ENCODE peak calls at places on chromosome 22, in nine cellular contexts. E, N, I, L, J, M, Z, B and U are unnamed samples.

GRCh38 chr22:20904008-20904979 is 12.9 kb upstream of the CRKL start:
- DNase-seq in E (no peak), N (peak), I (peak), L (no peak), J (peak), M (peak), Z (no peak), B (no peak), U (peak)

GRCh38 chr22:42912049-42912448 is 55.0 kb upstream of the ARFGAP3 start:
- DNase-seq in E (no peak), N (no peak), I (no peak), L (no peak), J (no peak), M (no peak), Z (no peak), B (no peak), U (no peak)

GRCh38 chr22:42313804-42314581 is 43.5 kb upstream of the TCF20 start:
- DNase-seq in E (peak), N (peak), I (peak), L (no peak), J (peak), M (peak), Z (no peak), B (no peak), U (peak)

GRCh38 chr22:19665784-19666662 is 48.3 kb upstream of the SEPTIN5 start:
- DNase-seq in E (no peak), N (no peak), I (no peak), L (no peak), J (no peak), M (no peak), Z (no peak), B (no peak), U (no peak)

GRCh38 chr22:46389081-46389480 is 53.6 kb downstream of the TRMU start:
- DNase-seq in E (no peak), N (no peak), I (no peak), L (no peak), J (no peak), M (no peak), Z (no peak), B (no peak), U (no peak)

GRCh38 chr22:46545041-46545796 is 7.8 kb upstream of the CELSR1 start:
- DNase-seq in E (no peak), N (no peak), I (peak), L (no peak), J (no peak), M (peak), Z (no peak), B (no peak), U (peak)

GRCh38 chr22:37165940-37166674 is 16.4 kb upstream of the IL2RB start:
- DNase-seq in E (no peak), N (no peak), I (no peak), L (no peak), J (no peak), M (no peak), Z (no peak), B (no peak), U (no peak)

GRCh38 chr22:40426671-40427070 is 56.3 kb downstream of the SGSM3 start:
- DNase-seq in E (no peak), N (no peak), I (no peak), L (no peak), J (no peak), M (no peak), Z (peak), B (no peak), U (peak)

GRCh38 chr22:37742374-37743092 is 45.7 kb downstream of the TRIOBP start:
- DNase-seq in E (no peak), N (no peak), I (peak), L (no peak), J (no peak), M (peak), Z (no peak), B (no peak), U (peak)

GRCh38 chr22:36311386-36312085 is 58.6 kb downstream of the APOL1 start:
- DNase-seq in E (no peak), N (no peak), I (no peak), L (no peak), J (no peak), M (no peak), Z (no peak), B (no peak), U (peak)

GRCh38 chr22:50169774-50170341 is 673 bp upstream of the PANX2 start:
- DNase-seq in E (peak), N (no peak), I (no peak), L (no peak), J (peak), M (peak), Z (no peak), B (no peak), U (no peak)

GRCh38 chr22:40084246-40084645 is 89.5 kb downstream of the FAM83F start:
- DNase-seq in E (no peak), N (no peak), I (no peak), L (no peak), J (no peak), M (no peak), Z (no peak), B (no peak), U (no peak)

GRCh38 chr22:33865248-33865647 is 55.0 kb downstream of the LARGE1 start:
- DNase-seq in E (no peak), N (no peak), I (no peak), L (no peak), J (no peak), M (no peak), Z (no peak), B (no peak), U (no peak)

GRCh38 chr22:29641052-29641780 is 37.8 kb downstream of the NF2 start:
- DNase-seq in E (no peak), N (no peak), I (no peak), L (no peak), J (no peak), M (peak), Z (no peak), B (no peak), U (peak)

GRCh38 chr22:21730535-21731308 is 4.9 kb downstream of the YPEL1 start:
- DNase-seq in E (no peak), N (no peak), I (no peak), L (no peak), J (no peak), M (no peak), Z (no peak), B (no peak), U (no peak)

GRCh38 chr22:20131856-20132685 is 467 bp downstream of the ZDHHC8 start:
- DNase-seq in E (peak), N (no peak), I (no peak), L (no peak), J (peak), M (peak), Z (no peak), B (no peak), U (no peak)

GRCh38 chr22:33658775-33659174 is 261.5 kb downstream of the LARGE1 start:
- DNase-seq in E (peak), N (no peak), I (no peak), L (peak), J (peak), M (no peak), Z (no peak), B (no peak), U (peak)

GRCh38 chr22:23542933-23543332 is 37.2 kb downstream of the IGLL1 start:
- DNase-seq in E (no peak), N (no peak), I (peak), L (no peak), J (peak), M (no peak), Z (no peak), B (peak), U (peak)

GRCh38 chr22:35930933-35931332 is 97.7 kb downstream of the RBFOX2 start:
- DNase-seq in E (no peak), N (peak), I (peak), L (no peak), J (no peak), M (peak), Z (peak), B (peak), U (peak)

GRCh38 chr22:24485608-24486007 is 9.5 kb upstream of the UPB1 start:
- DNase-seq in E (no peak), N (no peak), I (peak), L (no peak), J (no peak), M (no peak), Z (no peak), B (no peak), U (no peak)

GRCh38 chr22:22195265-22196017 is 49.1 kb upstream of the VPREB1 start:
- DNase-seq in E (peak), N (peak), I (peak), L (peak), J (peak), M (peak), Z (no peak), B (peak), U (peak)